ENCODE peak calls at places on chromosomes 6 and 20, in nine cellular contexts. F is MCF 10A; B is memory B cell; D is stimulated activated CD8-positive, alpha-beta memory T cell treated with anti-CD3 and anti-CD28 coated beads, Interleukin-15, amount 100 ng/mL, for 4 hours; R is T-helper 2 cell; X is GM18507; O is left lung; I is AG04450; C is ovary. N is an unnamed sample.

GRCh38 chr6:190596-191395 is 101.5 kb upstream of the DUSP22 start:
- DNase-seq in I (no peak), F (peak; percentile 42), R (no peak), D (no peak), O (no peak), C (no peak), B (no peak), X (no peak), N (no peak)

GRCh38 chr6:161422710-161423109 is 148.8 kb upstream of the AGPAT4 start:
- DNase-seq in B (no peak), I (no peak), F (peak; percentile 18), R (no peak), O (no peak), X (no peak), C (no peak), D (no peak), N (peak; percentile 61)

GRCh38 chr20:59676126-59676876 is 72.0 kb downstream of the PHACTR3 start:
- DNase-seq in C (no peak), O (no peak), R (no peak), B (no peak), D (no peak), I (no peak), X (no peak), F (no peak), N (no peak)

GRCh38 chr6:51855310-51856082 is 231.9 kb downstream of the PKHD1 start:
- DNase-seq in F (peak; percentile 78), R (no peak), X (peak; percentile 14), I (peak; percentile 1), C (no peak), O (no peak), D (no peak), B (peak; percentile 13), N (peak; percentile 63)

GRCh38 chr6:28729501-28730402 is 194.0 kb downstream of the TRIM27 start:
- DNase-seq in D (no peak), B (no peak), I (no peak), F (no peak), C (no peak), X (no peak), R (no peak), O (no peak), N (no peak)

GRCh38 chr20:50429412-50429811 is 80.8 kb upstream of the PTPN1 start:
- DNase-seq in F (peak; percentile 84), R (no peak), D (no peak), X (no peak), B (no peak), O (no peak), I (no peak), C (no peak), N (no peak)

GRCh38 chr20:50510706-50511401 is 671 bp downstream of the PTPN1 start:
- DNase-seq in D (no peak), C (no peak), R (no peak), F (no peak), I (no peak), X (no peak), O (no peak), B (no peak), N (no peak)

GRCh38 chr6:14791525-14791924 is 454.3 kb upstream of the JARID2 start:
- DNase-seq in D (no peak), F (no peak), O (no peak), R (no peak), B (no peak), C (no peak), I (peak; percentile 29), X (no peak), N (peak; percentile 68)

GRCh38 chr20:24862186-24862585 is 86.9 kb upstream of the CST7 start:
- DNase-seq in R (no peak), X (no peak), F (no peak), C (no peak), D (no peak), I (no peak), B (no peak), O (no peak), N (no peak)

GRCh38 chr6:51902261-51902764 is 185.1 kb downstream of the PKHD1 start:
- DNase-seq in F (no peak), D (no peak), C (no peak), O (no peak), B (no peak), R (no peak), X (no peak), I (no peak), N (no peak)

GRCh38 chr6:147381734-147382133 is 126.8 kb upstream of the SAMD5 start:
- DNase-seq in X (no peak), B (no peak), I (peak; percentile 11), C (no peak), F (no peak), D (no peak), R (no peak), O (no peak), N (peak; percentile 60)

GRCh38 chr6:159578629-159579028 is 114.4 kb downstream of the SOD2 start:
- DNase-seq in R (no peak), F (peak; percentile 52), D (no peak), C (no peak), O (no peak), B (no peak), I (no peak), X (no peak), N (no peak)

GRCh38 chr20:17936791-17937687 is 31.6 kb downstream of the SNX5 start:
- DNase-seq in I (peak; percentile 86), R (no peak), X (no peak), D (no peak), F (no peak), O (no peak), C (peak; percentile 71), B (no peak), N (peak; percentile 69)

GRCh38 chr20:4470375-4470774 is 251.3 kb upstream of the PRND start:
- DNase-seq in I (peak; percentile 71), O (no peak), F (no peak), C (no peak), B (no peak), R (no peak), D (no peak), X (no peak), N (peak; percentile 96)

GRCh38 chr6:156538875-156539660 is 238.1 kb upstream of the ARID1B start:
- DNase-seq in D (no peak), I (no peak), O (no peak), X (no peak), C (no peak), B (no peak), R (no peak), F (no peak), N (no peak)

GRCh38 chr6:3585320-3585935 is 128.6 kb upstream of the SLC22A23 start:
- DNase-seq in C (no peak), I (peak; percentile 24), X (no peak), B (no peak), R (no peak), O (no peak), D (no peak), F (peak; percentile 78), N (peak; percentile 90)

GRCh38 chr6:136284909-136285308 is 4.7 kb downstream of the BCLAF1 start:
- DNase-seq in C (no peak), R (no peak), F (peak; percentile 57), O (no peak), D (no peak), B (no peak), X (no peak), I (peak; percentile 36), N (peak; percentile 44)

GRCh38 chr20:42161228-42161829 is 543.2 kb upstream of the CHD6 start:
- DNase-seq in B (no peak), C (no peak), F (no peak), I (no peak), X (no peak), R (no peak), O (no peak), D (no peak), N (no peak)

GRCh38 chr6:42118162-42119001 is 24.0 kb downstream of the C6orf132 start:
- DNase-seq in C (no peak), D (no peak), B (no peak), R (no peak), I (no peak), O (peak; percentile 75), F (peak; percentile 89), X (no peak), N (peak; percentile 55)

GRCh38 chr6:52307900-52308372 is 23.4 kb upstream of the MCM3 start:
- DNase-seq in O (no peak), C (no peak), D (no peak), R (peak; percentile 30), F (no peak), B (no peak), I (no peak), X (no peak), N (no peak)

GRCh38 chr6:139028242-139028657 is 295 bp upstream of the ABRACL start:
- DNase-seq in X (no peak), C (no peak), O (no peak), D (no peak), B (no peak), R (no peak), I (no peak), F (peak; percentile 87), N (peak; percentile 48)

GRCh38 chr6:71410164-71410566 is 121.6 kb downstream of the OGFRL1 start:
- DNase-seq in D (no peak), O (no peak), X (no peak), I (no peak), C (no peak), F (peak; percentile 23), B (no peak), R (no peak), N (no peak)

GRCh38 chr20:58182521-58183140 is 45.8 kb downstream of the ANKRD60 start:
- DNase-seq in O (no peak), B (no peak), F (no peak), X (no peak), D (no peak), C (no peak), R (no peak), I (no peak), N (no peak)

GRCh38 chr20:8363970-8364733 is 232.1 kb downstream of the PLCB1 start:
- DNase-seq in C (no peak), B (no peak), R (no peak), D (no peak), X (no peak), F (no peak), O (no peak), I (no peak), N (no peak)

GRCh38 chr20:35106827-35107380 is 14.3 kb upstream of the TRPC4AP start:
- DNase-seq in F (no peak), B (no peak), I (no peak), O (no peak), X (no peak), D (no peak), R (no peak), C (no peak), N (no peak)

GRCh38 chr6:135936606-135937005 is 85.1 kb downstream of the PDE7B start:
- DNase-seq in I (peak; percentile 92), F (peak; percentile 81), C (no peak), B (no peak), R (no peak), D (no peak), X (no peak), O (no peak), N (peak; percentile 94)

N was measured in AG10803.